ENCODE peak calls at places on chromosomes 13 and 19, in four cellular contexts. N is stimulated activated CD4-positive, alpha-beta T cell treated with anti-CD3 and anti-CD28 coated beads, Interleukin-1b, Interleukin-23, amount 100 ng/mL, for 48 hours; H is astrocyte of the spinal cord; F is AG10803. S is an unnamed sample.

GRCh38 chr19:48094843-48095203 is 15.8 kb downstream of the PLA2G4C start:
- DNase-seq in H (no peak), F (no peak), N (no peak), S (no peak)

GRCh38 chr19:29676586-29676985 is 11.3 kb downstream of the PLEKHF1 start:
- DNase-seq in N (no peak), F (no peak), H (no peak), S (no peak)

GRCh38 chr19:32676186-32676894 is 692 bp downstream of the RGS9BP start:
- DNase-seq in N (no peak), F (no peak), H (no peak), S (no peak)

GRCh38 chr19:10718205-10719196 is 622 bp downstream of the DNM2 start:
- DNase-seq in N (peak), F (peak), H (peak), S (no peak)

GRCh38 chr19:48102870-48103751 is 7.5 kb downstream of the PLA2G4C start:
- DNase-seq in H (peak), F (peak), N (peak), S (peak)

GRCh38 chr13:93260591-93260990 is 34.0 kb downstream of the GPC6 start:
- DNase-seq in N (no peak), H (no peak), F (peak), S (no peak)

GRCh38 chr13:22047785-22048104 is 376.9 kb downstream of the FGF9 start:
- DNase-seq in N (no peak), H (no peak), F (no peak), S (no peak)

GRCh38 chr13:113815151-113816058 is 48.5 kb downstream of the GAS6 start:
- DNase-seq in H (no peak), N (peak), F (no peak), S (no peak)

GRCh38 chr13:35923347-35923746 is 207.8 kb downstream of the DCLK1 start:
- DNase-seq in H (peak), N (no peak), F (peak), S (peak)

GRCh38 chr13:98141938-98142426 is 912 bp upstream of the FARP1 start:
- DNase-seq in F (peak), H (no peak), N (no peak), S (no peak)

GRCh38 chr13:44283598-44283997 is 90.0 kb upstream of the SERP2 start:
- DNase-seq in H (no peak), F (no peak), N (no peak), S (no peak)

GRCh38 chr13:33016414-33017409 is at the start of gene KL:
- DNase-seq in H (no peak), N (peak), F (no peak), S (no peak)

GRCh38 chr19:38702278-38702677 is 42.0 kb downstream of the CAPN12 start:
- DNase-seq in N (no peak), F (no peak), H (no peak), S (no peak)

GRCh38 chr19:49020342-49020741 is 3.5 kb upstream of the LHB start:
- DNase-seq in N (no peak), F (no peak), H (no peak), S (no peak)

GRCh38 chr13:33321686-33322473 is 36.3 kb upstream of the STARD13 start:
- DNase-seq in F (peak), H (peak), N (no peak), S (no peak)

GRCh38 chr19:19268453-19269385 is 4.4 kb downstream of the TM6SF2 start:
- DNase-seq in H (no peak), N (no peak), F (no peak), S (no peak)

GRCh38 chr13:107585466-107585865 is 629.9 kb downstream of the LIG4 start:
- DNase-seq in F (peak), N (no peak), H (no peak), S (no peak)

GRCh38 chr13:81658598-81659370 is 1317.9 kb upstream of the SPRY2 start:
- DNase-seq in F (no peak), N (no peak), H (no peak), S (no peak)

GRCh38 chr13:110593430-110594130 is 21.8 kb upstream of the NAXD start:
- DNase-seq in N (no peak), F (peak), H (peak), S (peak)

GRCh38 chr13:55497486-55497885 is 1643.2 kb upstream of the PRR20A start:
- DNase-seq in N (no peak), F (no peak), H (no peak), S (no peak)

GRCh38 chr13:67184247-67184646 is 45.9 kb downstream of the PCDH9 start:
- DNase-seq in N (no peak), H (no peak), F (no peak), S (no peak)

GRCh38 chr19:13869324-13869723 is 7.6 kb upstream of the NANOS3 start:
- DNase-seq in H (no peak), N (no peak), F (no peak), S (no peak)

GRCh38 chr13:93226065-93226622 is 463 bp upstream of the GPC6 start:
- DNase-seq in F (no peak), N (no peak), H (no peak), S (peak)

GRCh38 chr19:3129112-3129511 is 6.7 kb upstream of the GNA15 start:
- DNase-seq in F (peak), N (no peak), H (peak), S (peak)

GRCh38 chr19:45380107-45380506 is 9.7 kb upstream of the ERCC2 start:
- DNase-seq in N (no peak), F (no peak), H (no peak), S (no peak)

GRCh38 chr19:1469936-1470863 is 8.8 kb downstream of the C19orf25 start:
- DNase-seq in N (peak), H (no peak), F (peak), S (no peak)

GRCh38 chr13:33935969-33936368 is 118.0 kb downstream of the RFC3 start:
- DNase-seq in H (no peak), N (no peak), F (no peak), S (no peak)

GRCh38 chr13:34156841-34157365 is 339.0 kb downstream of the RFC3 start:
- DNase-seq in H (peak), F (peak), N (peak), S (peak)

GRCh38 chr13:104565888-104566287 is 1499.7 kb upstream of the SLC10A2 start:
- DNase-seq in N (no peak), H (no peak), F (no peak), S (no peak)

GRCh38 chr19:41922585-41922984 is 5.7 kb downstream of the ERFL start:
- DNase-seq in F (no peak), H (no peak), N (no peak), S (no peak)

GRCh38 chr13:25171517-25172302 is at the start of gene AMER2:
- DNase-seq in N (no peak), H (peak), F (peak), S (no peak)

GRCh38 chr13:66775196-66775595 is 454.9 kb downstream of the PCDH9 start:
- DNase-seq in N (no peak), F (no peak), H (no peak), S (no peak)

GRCh38 chr13:21759911-21760310 is 89.0 kb downstream of the FGF9 start:
- DNase-seq in H (no peak), F (no peak), N (no peak), S (no peak)

GRCh38 chr13:59531571-59532091 is 632.1 kb downstream of the DIAPH3 start:
- DNase-seq in F (peak), N (no peak), H (peak), S (peak)